ENCODE peak calls at places on chromosomes 16 and 17, in seven cellular contexts. J, K, O, C, A, N and W are unnamed samples.

GRCh38 chr16:11138769-11139623 is 117.0 kb downstream of the SOCS1 start:
- DNase-seq in J (no peak), K (peak; percentile 65), O (peak; percentile 86), C (peak; percentile 76), A (no peak), N (no peak), W (peak; percentile 71)

GRCh38 chr17:47315451-47316266 is 8.1 kb upstream of the EFCAB13 start:
- DNase-seq in J (no peak), K (peak; percentile 89), O (peak; percentile 98), C (peak; percentile 91), A (peak; percentile 80), N (no peak), W (peak; percentile 79)

GRCh38 chr17:10058924-10059683 is 139.3 kb downstream of the GAS7 start:
- DNase-seq in J (no peak), K (no peak), O (no peak), C (no peak), A (no peak), N (no peak), W (no peak)

GRCh38 chr17:40663252-40663651 is 1.7 kb downstream of the KRT222 start:
- DNase-seq in J (no peak), K (no peak), O (no peak), C (no peak), A (no peak), N (no peak), W (no peak)

GRCh38 chr16:73480381-73480780 is 432.5 kb upstream of the ZFHX3 start:
- DNase-seq in J (no peak), K (no peak), O (no peak), C (no peak), A (no peak), N (no peak), W (no peak)

GRCh38 chr17:48804936-48805411 is 12.1 kb downstream of the TTLL6 start:
- DNase-seq in J (peak; percentile 70), K (peak; percentile 56), O (peak; percentile 59), C (no peak), A (peak; percentile 55), N (peak; percentile 76), W (peak; percentile 36)

GRCh38 chr17:72467841-72468653 is 347.2 kb downstream of the SOX9 start:
- DNase-seq in J (no peak), K (peak; percentile 53), O (peak; percentile 61), C (peak; percentile 21), A (no peak), N (peak; percentile 84), W (peak; percentile 81)

GRCh38 chr16:19718624-19718965 is 524 bp downstream of the IQCK start:
- DNase-seq in J (no peak), K (peak; percentile 52), O (no peak), C (no peak), A (peak; percentile 8), N (no peak), W (no peak)

GRCh38 chr16:69476920-69477418 is 52.5 kb downstream of the CYB5B start:
- DNase-seq in J (no peak), K (peak; percentile 84), O (peak; percentile 74), C (peak; percentile 69), A (no peak), N (no peak), W (peak; percentile 88)

GRCh38 chr16:89325861-89326471 is 108.5 kb downstream of the ZNF778 start:
- DNase-seq in J (no peak), K (peak; percentile 92), O (peak; percentile 88), C (peak; percentile 59), A (peak; percentile 44), N (no peak), W (peak; percentile 81)

GRCh38 chr16:19143241-19143640 is 24.8 kb upstream of the SYT17 start:
- DNase-seq in J (no peak), K (no peak), O (no peak), C (no peak), A (no peak), N (no peak), W (no peak)

GRCh38 chr17:74043976-74044375 is 159.5 kb upstream of the RPL38 start:
- DNase-seq in J (no peak), K (no peak), O (no peak), C (no peak), A (no peak), N (no peak), W (no peak)

GRCh38 chr16:19109288-19109664 is 4.5 kb upstream of the ITPRIPL2 start:
- DNase-seq in J (no peak), K (no peak), O (no peak), C (no peak), A (no peak), N (no peak), W (no peak)

GRCh38 chr17:36743130-36743529 is 141.7 kb downstream of the MRM1 start:
- DNase-seq in J (no peak), K (no peak), O (no peak), C (no peak), A (no peak), N (no peak), W (no peak)

GRCh38 chr16:25092489-25092888 is 19.1 kb upstream of the LCMT1 start:
- DNase-seq in J (no peak), K (no peak), O (no peak), C (no peak), A (no peak), N (no peak), W (no peak)

GRCh38 chr16:8905168-8905762 is 23.1 kb downstream of the LITAFD start:
- DNase-seq in J (no peak), K (peak; percentile 56), O (peak; percentile 51), C (no peak), A (peak; percentile 56), N (no peak), W (peak; percentile 42)

GRCh38 chr16:46650224-46650623 is 29.0 kb upstream of the SHCBP1 start:
- DNase-seq in J (peak; percentile 67), K (peak; percentile 46), O (peak; percentile 72), C (peak; percentile 58), A (no peak), N (no peak), W (peak; percentile 50)

GRCh38 chr17:49146620-49147306 is 14.2 kb downstream of the B4GALNT2 start:
- DNase-seq in J (no peak), K (peak; percentile 97), O (peak; percentile 100), C (peak; percentile 97), A (no peak), N (no peak), W (peak; percentile 98)

GRCh38 chr17:5583426-5584382 is 605 bp downstream of the NLRP1 start:
- DNase-seq in J (peak; percentile 73), K (peak; percentile 76), O (peak; percentile 43), C (no peak), A (no peak), N (peak; percentile 78), W (peak; percentile 53)

GRCh38 chr16:89038221-89038721 is 55.4 kb upstream of the ACSF3 start:
- DNase-seq in J (no peak), K (no peak), O (no peak), C (no peak), A (peak; percentile 19), N (peak; percentile 22), W (no peak)

GRCh38 chr17:9232155-9232475 is 210.8 kb downstream of the NTN1 start:
- DNase-seq in J (no peak), K (no peak), O (no peak), C (no peak), A (no peak), N (no peak), W (no peak)

GRCh38 chr17:38752119-38752929 is at the start of gene PSMB3:
- DNase-seq in J (peak; percentile 100), K (peak; percentile 99), O (peak; percentile 100), C (peak; percentile 98), A (peak; percentile 100), N (peak; percentile 98), W (peak; percentile 100)
- H3K4me3 ChIP-seq in J (peak within 1 kb of the TSS; percentile 93), K (peak within 1 kb of the TSS; percentile 76), O (peak within 1 kb of the TSS; percentile 99), C (peak within 1 kb of the TSS; percentile 97), A (peak within 1 kb of the TSS; percentile 79), N (peak within 1 kb of the TSS; percentile 60), W (peak within 1 kb of the TSS; percentile 99)

DNA sequence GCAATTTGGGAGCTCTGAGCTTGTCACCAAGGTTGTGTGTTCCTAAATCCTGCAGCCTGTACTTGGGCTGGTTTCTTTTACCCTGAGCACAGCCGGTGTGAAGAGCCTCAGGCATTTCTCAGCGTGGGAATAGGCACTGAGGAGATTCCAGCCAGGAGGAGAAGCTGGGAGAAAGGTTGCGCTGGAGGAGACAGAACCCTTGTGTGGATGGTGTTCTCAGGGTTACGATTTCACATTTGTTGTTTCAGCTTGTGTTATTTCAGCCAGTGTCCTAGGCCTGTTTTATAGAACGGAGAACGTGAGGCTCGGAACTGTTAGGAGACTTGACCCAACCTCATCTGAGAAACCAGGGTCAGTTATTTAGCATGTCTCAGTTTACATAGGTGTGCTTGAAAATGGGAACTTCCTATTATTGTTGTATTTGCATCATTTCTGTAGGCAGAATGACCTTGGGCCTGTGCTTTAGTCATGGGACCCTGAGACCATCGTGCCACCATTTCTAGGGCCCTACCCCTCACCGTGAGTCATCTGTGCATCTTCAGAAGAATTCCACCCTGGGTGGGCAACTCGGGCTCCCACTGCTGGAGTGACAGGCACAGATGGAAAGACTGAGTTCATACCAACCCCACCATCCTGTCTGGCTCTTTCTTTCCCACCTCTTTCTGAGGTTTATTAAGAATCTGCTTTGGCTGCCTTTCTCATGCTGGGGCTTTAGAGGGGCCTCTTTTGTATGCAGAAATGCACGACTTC is 134.9 kb downstream of the MSI2 start:
- DNase-seq in J (no peak), K (no peak), O (no peak), C (peak; percentile 41), A (no peak), N (no peak), W (no peak)
- H3K4me3 ChIP-seq in J (no peak overlapping the region), K (no peak overlapping the region), O (no peak overlapping the region), C (no peak overlapping the region), A (no peak overlapping the region), N (no peak overlapping the region), W (no peak overlapping the region)

GRCh38 chr16:21608647-21609328 is 9.4 kb downstream of the METTL9 start:
- DNase-seq in J (no peak), K (peak; percentile 55), O (peak; percentile 35), C (no peak), A (no peak), N (no peak), W (peak; percentile 78)

GRCh38 chr16:21599158-21599993 is at the start of gene METTL9:
- DNase-seq in J (peak; percentile 96), K (peak; percentile 99), O (peak; percentile 95), C (peak; percentile 87), A (peak; percentile 97), N (peak; percentile 98), W (peak; percentile 94)

GRCh38 chr16:21602785-21603184 is 3.4 kb downstream of the METTL9 start:
- DNase-seq in J (no peak), K (no peak), O (no peak), C (no peak), A (no peak), N (no peak), W (no peak)

GRCh38 chr16:21599994-21600773 is 807 bp downstream of the METTL9 start:
- DNase-seq in J (no peak), K (peak; percentile 78), O (peak; percentile 65), C (no peak), A (peak; percentile 69), N (no peak), W (no peak)

DNA sequence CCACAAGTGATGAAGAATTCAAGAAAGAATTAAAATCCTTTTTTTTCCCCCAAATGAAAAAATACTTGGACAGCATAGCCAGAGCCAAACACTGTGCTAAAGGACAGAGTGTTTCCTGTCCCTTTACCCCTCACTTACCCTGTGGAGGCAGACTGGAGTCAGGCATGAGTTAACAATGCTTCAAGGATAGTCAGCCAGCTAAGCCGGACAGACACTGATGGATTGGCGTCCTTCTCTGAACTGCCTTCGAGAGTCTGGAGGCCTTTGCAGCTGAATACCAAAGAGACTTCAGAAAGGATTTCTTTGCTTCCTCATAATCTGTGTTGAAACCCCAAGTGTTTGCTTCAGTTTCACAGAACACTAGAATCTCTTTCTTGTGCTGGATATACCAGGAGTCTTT is 4.5 kb downstream of the METTL9 start:
- DNase-seq in J (no peak), K (peak; percentile 64), O (no peak), C (no peak), A (no peak), N (no peak), W (peak; percentile 44)
- H3K4me3 ChIP-seq in J (no peak overlapping the region), K (peak overlapping the region; percentile 48), O (no peak overlapping the region), C (no peak overlapping the region), A (no peak overlapping the region), N (no peak overlapping the region), W (no peak overlapping the region)

GRCh38 chr17:17495448-17496188 is 577 bp downstream of the RASD1 start:
- DNase-seq in J (no peak), K (peak; percentile 56), O (no peak), C (no peak), A (no peak), N (no peak), W (peak; percentile 10)
- H3K4me3 ChIP-seq in J (peak overlapping the region; percentile 70), K (peak overlapping the region; percentile 85), O (peak overlapping the region; percentile 72), C (peak overlapping the region; percentile 60), A (no peak overlapping the region), N (peak overlapping the region; percentile 64), W (peak overlapping the region; percentile 58)